ENCODE peak calls at places on chromosomes 4 and X, in five cellular contexts. M is heart right ventricle, E is spleen, X is GM23248, Q is MM.1S. A is an unnamed sample. For H3K4me1, the result is how much of the 10 kb centered on the place peaks cover.

GRCh38 chr4:54063737-54064316 is 578 bp downstream of the CHIC2 start:
- DNase-seq in Q (peak), M (no peak), X (peak), E (peak), A (peak)

GRCh38 chrX:70332600-70332999 is 42.7 kb downstream of the KIF4A start:
- DNase-seq in Q (no peak), E (no peak), X (no peak), M (no peak), A (no peak)

GRCh38 chr4:167713756-167714155 is 378.6 kb upstream of the ANXA10 start:
- DNase-seq in Q (no peak), E (no peak), M (no peak), X (no peak), A (no peak)

GRCh38 chr4:113057891-113058290 is 8.4 kb downstream of the ANK2 start:
- DNase-seq in M (no peak), E (no peak), Q (no peak), X (peak), A (no peak)

GRCh38 chrX:139094671-139095592 is 383.4 kb upstream of the FGF13 start:
- DNase-seq in X (peak), E (no peak), Q (no peak), M (no peak), A (no peak)

GRCh38 chr4:101191302-101192098 is 155.8 kb downstream of the PPP3CA start:
- DNase-seq in M (peak), X (peak), E (peak), Q (no peak), A (peak)

GRCh38 chr4:125317526-125317880 is 2.7 kb downstream of the FAT4 start:
- DNase-seq in M (peak), Q (peak), X (peak), E (peak), A (peak)

GRCh38 chr4:41722171-41722570 is 26.4 kb downstream of the PHOX2B start:
- DNase-seq in X (no peak), M (no peak), E (no peak), Q (no peak), A (no peak)

GRCh38 chr4:138911903-138912713 is 103.5 kb upstream of the NOCT start:
- DNase-seq in X (no peak), E (no peak), M (peak), Q (no peak), A (no peak)

GRCh38 chr4:14897217-14897616 is 105.1 kb upstream of the CPEB2 start:
- DNase-seq in E (no peak), X (peak), M (no peak), Q (no peak), A (no peak)

GRCh38 chr4:121860121-121860520 is 10.2 kb downstream of the BBS7 start:
- DNase-seq in E (no peak), M (no peak), Q (no peak), X (no peak), A (no peak)

GRCh38 chr4:3302786-3303444 is 10.1 kb downstream of the RGS12 start:
- DNase-seq in X (no peak), M (no peak), E (peak), Q (no peak), A (no peak)
- H3K4me1 ChIP-seq in X (under half), M (half or more), E (half or more), Q (under half), A (under half)

DNA sequence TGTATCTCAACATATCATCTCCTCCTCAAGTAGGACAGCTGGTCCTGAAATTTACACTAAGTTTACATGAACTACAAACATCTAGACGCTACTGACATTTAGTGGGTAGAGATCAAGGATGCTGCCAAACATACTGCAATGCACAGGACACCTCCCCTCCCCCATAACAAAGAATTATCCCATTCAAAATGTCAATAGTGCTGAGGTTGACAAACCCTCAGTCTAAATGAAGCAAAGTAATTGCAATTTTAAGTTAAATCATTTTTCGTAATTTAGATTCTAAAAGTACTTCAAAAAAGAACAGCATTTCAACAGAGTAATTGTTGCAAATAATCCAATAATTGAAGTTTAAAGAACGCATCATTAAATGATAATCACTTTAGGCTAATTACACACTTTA is 1.2 kb downstream of the PRMT9 start:
- DNase-seq in Q (no peak), M (no peak), E (no peak), X (peak), A (no peak)
- H3K4me3 ChIP-seq in Q (peak), M (peak), E (peak), X (peak), A (peak)

GRCh38 chrX:72271812-72272211 is 5.2 kb downstream of the RPS4X start:
- DNase-seq in E (no peak), Q (no peak), M (no peak), X (no peak), A (no peak)

GRCh38 chrX:72271091-72271490 is 6.0 kb downstream of the RPS4X start:
- DNase-seq in Q (no peak), X (peak), E (no peak), M (no peak), A (no peak)

GRCh38 chrX:72272868-72273267 is 4.2 kb downstream of the RPS4X start:
- DNase-seq in M (no peak), E (no peak), X (peak), Q (no peak), A (no peak)

GRCh38 chrX:72274526-72274925 is 2.5 kb downstream of the RPS4X start:
- DNase-seq in E (no peak), M (no peak), Q (no peak), X (no peak), A (no peak)

DNA sequence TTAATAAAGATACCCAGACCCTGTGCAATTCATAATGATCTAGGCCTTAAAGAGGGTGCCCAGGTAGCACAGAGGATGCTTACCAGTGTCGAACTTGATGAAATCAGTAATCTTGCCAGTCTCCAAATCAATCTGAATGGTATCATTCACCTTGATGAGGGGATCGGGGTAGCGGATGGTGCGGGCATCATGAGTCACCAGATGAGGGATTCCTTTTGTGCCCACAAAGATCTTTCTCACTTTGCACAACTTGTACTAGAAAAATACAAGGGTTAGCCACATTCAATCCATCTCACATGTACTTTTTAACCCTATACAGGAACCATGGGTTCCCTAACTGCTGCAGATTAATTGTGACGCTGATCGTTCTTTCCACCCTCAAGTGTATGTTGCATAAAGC is 3.3 kb downstream of the RPS4X start:
- DNase-seq in X (no peak), E (no peak), M (no peak), Q (no peak), A (no peak)
- H3K4me1 ChIP-seq in X (under half), E (under half), M (under half), Q (under half), A (under half)

GRCh38 chrX:41475166-41475565 is 28.0 kb downstream of the NYX start:
- DNase-seq in Q (no peak), M (no peak), X (no peak), E (no peak), A (no peak)

GRCh38 chrX:41474726-41475100 is 27.6 kb downstream of the NYX start:
- DNase-seq in E (no peak), M (no peak), Q (no peak), X (no peak), A (no peak)

GRCh38 chrX:41478397-41478911 is 31.3 kb downstream of the NYX start:
- DNase-seq in X (peak), Q (no peak), M (no peak), E (no peak), A (no peak)

GRCh38 chrX:41473936-41474725 is 27.0 kb downstream of the NYX start:
- DNase-seq in E (no peak), M (no peak), X (no peak), Q (no peak), A (no peak)

GRCh38 chrX:41475611-41476241 is 28.6 kb downstream of the NYX start:
- DNase-seq in X (no peak), M (no peak), E (no peak), Q (no peak), A (no peak)
- H3K4me3 ChIP-seq in X (no peak), M (no peak), E (no peak), Q (no peak), A (no peak)

DNA sequence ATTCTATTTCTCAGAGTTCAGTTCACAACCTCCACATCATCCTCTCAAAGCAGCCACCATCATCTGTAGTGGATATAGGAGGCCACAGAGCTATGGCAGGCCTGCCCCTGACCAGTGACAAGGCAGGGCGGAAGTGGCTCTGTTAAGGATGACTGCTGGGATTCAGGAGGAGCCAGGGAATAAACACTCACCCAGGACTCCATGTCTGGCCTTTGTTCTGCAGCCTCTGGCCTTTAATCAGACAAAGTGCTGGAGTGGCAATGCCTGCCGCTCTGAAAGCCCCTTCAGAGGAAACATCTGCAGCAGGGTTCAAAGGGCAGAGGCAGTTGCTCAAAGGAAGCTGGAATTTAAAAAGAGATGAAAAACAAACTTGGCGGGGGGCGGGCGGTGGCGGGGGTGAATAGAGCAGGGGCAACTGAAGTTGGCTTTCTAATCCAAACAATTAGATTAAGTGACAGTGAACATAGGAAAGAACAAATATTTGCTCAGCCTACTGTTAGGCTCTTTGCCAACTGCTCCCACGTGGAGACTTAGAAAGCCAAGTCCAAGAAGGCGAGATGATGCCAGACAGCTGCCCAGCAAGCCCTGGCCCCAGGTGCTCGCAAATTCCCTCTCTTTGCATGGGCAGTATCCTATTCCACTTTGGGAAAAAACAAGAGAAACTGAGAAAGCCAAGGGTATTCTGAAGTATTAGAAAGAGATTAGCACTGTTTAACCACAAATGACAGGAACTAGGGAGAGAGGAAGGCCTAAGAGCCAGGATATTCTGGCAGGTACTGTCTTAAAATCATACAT is 5.5 kb downstream of the MPP1 start:
- DNase-seq in E (no peak), Q (no peak), M (no peak), X (no peak), A (no peak)
- H3K4me1 ChIP-seq in E (half or more), Q (under half), M (under half), X (under half), A (under half)

A was measured in psoas muscle.